ENCODE peak calls at places on chromosomes 6 and 20, in seven cellular contexts. Q is mammary epithelial cell; C is IMR-90; O is CD8-positive, alpha-beta memory T cell; D is cardiac muscle cell; T is CD8-positive, alpha-beta T cell; B is left ventricle myocardium inferior. M is an unnamed sample.
A peak's percentile ranks its signal among the peaks of the same experiment; 100 is the strongest.

GRCh38 chr20:58700823-58701222 is 8.2 kb downstream of the NPEPL1 start:
- DNase-seq in Q (no peak), C (no peak), O (no peak), D (no peak), T (no peak), B (peak; percentile 12), M (peak; percentile 65)

GRCh38 chr6:73343164-73343563 is 10.9 kb downstream of the DPPA5 start:
- DNase-seq in Q (no peak), C (no peak), O (no peak), D (no peak), T (no peak), B (no peak), M (no peak)

GRCh38 chr20:9590189-9590588 is 75.8 kb downstream of the LAMP5 start:
- DNase-seq in Q (no peak), C (peak; percentile 77), O (no peak), D (no peak), T (no peak), B (no peak), M (no peak)

GRCh38 chr20:1313236-1313964 is 15.5 kb downstream of the SDCBP2 start:
- DNase-seq in Q (peak; percentile 37), C (peak; percentile 71), O (peak; percentile 47), D (peak; percentile 83), T (peak; percentile 20), B (peak; percentile 75), M (peak; percentile 80)

GRCh38 chr6:16667509-16667908 is 93.8 kb downstream of the ATXN1 start:
- DNase-seq in Q (no peak), C (no peak), O (no peak), D (no peak), T (no peak), B (no peak), M (no peak)

GRCh38 chr6:19851273-19852089 is 14.3 kb downstream of the ID4 start:
- DNase-seq in Q (peak; percentile 46), C (peak; percentile 84), O (no peak), D (peak; percentile 81), T (no peak), B (no peak), M (no peak)

GRCh38 chr20:35478804-35479472 is 23.5 kb downstream of the CEP250 start:
- DNase-seq in Q (no peak), C (no peak), O (no peak), D (no peak), T (no peak), B (no peak), M (no peak)

GRCh38 chr6:159971341-159972178 is 2.7 kb downstream of the IGF2R start:
- DNase-seq in Q (no peak), C (no peak), O (no peak), D (no peak), T (no peak), B (no peak), M (no peak)

GRCh38 chr6:87698618-87699017 is 3.4 kb downstream of the AKIRIN2 start:
- DNase-seq in Q (no peak), C (peak; percentile 40), O (no peak), D (no peak), T (no peak), B (no peak), M (no peak)

GRCh38 chr20:41348430-41349172 is 8.0 kb downstream of the LPIN3 start:
- DNase-seq in Q (no peak), C (no peak), O (no peak), D (no peak), T (no peak), B (no peak), M (no peak)

GRCh38 chr20:9071976-9072726 is 3.3 kb downstream of the PLCB4 start:
- DNase-seq in Q (no peak), C (peak; percentile 43), O (no peak), D (no peak), T (no peak), B (no peak), M (no peak)

GRCh38 chr6:16973071-16973470 is 128.8 kb upstream of the STMND1 start:
- DNase-seq in Q (no peak), C (no peak), O (no peak), D (no peak), T (no peak), B (no peak), M (no peak)

GRCh38 chr6:96725276-96725675 is 112.0 kb downstream of the GPR63 start:
- DNase-seq in Q (no peak), C (no peak), O (no peak), D (no peak), T (no peak), B (no peak), M (no peak)

GRCh38 chr6:134398453-134398852 is 80.5 kb upstream of the SGK1 start:
- DNase-seq in Q (no peak), C (no peak), O (no peak), D (no peak), T (no peak), B (no peak), M (no peak)

GRCh38 chr20:62805365-62805710 is 703 bp downstream of the OGFR start:
- DNase-seq in Q (no peak), C (no peak), O (no peak), D (peak; percentile 57), T (no peak), B (no peak), M (no peak)

GRCh38 chr6:15365273-15365687 is 119.4 kb downstream of the JARID2 start:
- DNase-seq in Q (peak; percentile 84), C (peak; percentile 84), O (peak; percentile 21), D (peak; percentile 64), T (peak; percentile 13), B (peak; percentile 83), M (peak; percentile 89)

GRCh38 chr6:15363164-15363522 is 117.3 kb downstream of the JARID2 start:
- DNase-seq in Q (no peak), C (no peak), O (no peak), D (no peak), T (no peak), B (no peak), M (no peak)

GRCh38 chr6:15366003-15366535 is 120.2 kb downstream of the JARID2 start:
- DNase-seq in Q (peak; percentile 28), C (no peak), O (no peak), D (no peak), T (no peak), B (no peak), M (no peak)

GRCh38 chr6:15363523-15364400 is 117.9 kb downstream of the JARID2 start:
- DNase-seq in Q (no peak), C (no peak), O (no peak), D (no peak), T (no peak), B (no peak), M (no peak)

DNA sequence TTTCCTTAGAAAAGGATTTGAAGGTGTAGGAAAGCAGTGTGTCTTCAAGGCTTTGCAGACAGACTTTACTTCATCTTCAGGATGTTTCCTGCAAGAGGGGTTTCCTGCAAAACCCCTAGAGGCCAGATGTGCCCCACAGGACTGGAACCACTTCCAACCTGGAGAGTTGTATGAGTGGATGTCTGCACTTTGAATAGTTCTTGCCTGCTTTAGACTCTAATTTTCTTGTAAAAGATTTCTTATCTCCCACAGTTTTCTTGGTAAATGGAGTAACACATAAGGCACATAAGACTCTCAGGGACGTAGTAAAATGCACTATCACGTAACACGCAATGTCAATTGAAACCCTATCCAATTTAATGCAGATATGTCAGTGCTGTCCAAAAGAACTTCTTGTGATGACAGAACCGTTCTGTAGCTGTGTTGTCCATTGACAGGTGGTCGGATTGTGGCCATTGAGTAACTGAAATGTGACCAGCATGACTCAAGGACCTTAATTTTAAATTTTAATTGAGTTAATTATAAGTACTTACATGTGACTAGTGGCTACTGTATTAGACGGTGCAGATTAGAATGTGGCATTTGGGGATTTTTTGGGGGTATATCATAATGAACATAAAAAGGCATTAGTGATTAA is 118.7 kb downstream of the JARID2 start:
- DNase-seq in Q (no peak), C (no peak), O (no peak), D (no peak), T (no peak), B (no peak), M (no peak)
- H3K4me1 ChIP-seq in Q (peaks cover 19% of the 10 kb centered on the region), C (peaks cover 20% of the 10 kb centered on the region), O (peaks cover 61% of the 10 kb centered on the region), D (peaks cover 40% of the 10 kb centered on the region), T (peaks cover 45% of the 10 kb centered on the region), B (peaks cover 67% of the 10 kb centered on the region), M (peaks cover 9% of the 10 kb centered on the region)

DNA sequence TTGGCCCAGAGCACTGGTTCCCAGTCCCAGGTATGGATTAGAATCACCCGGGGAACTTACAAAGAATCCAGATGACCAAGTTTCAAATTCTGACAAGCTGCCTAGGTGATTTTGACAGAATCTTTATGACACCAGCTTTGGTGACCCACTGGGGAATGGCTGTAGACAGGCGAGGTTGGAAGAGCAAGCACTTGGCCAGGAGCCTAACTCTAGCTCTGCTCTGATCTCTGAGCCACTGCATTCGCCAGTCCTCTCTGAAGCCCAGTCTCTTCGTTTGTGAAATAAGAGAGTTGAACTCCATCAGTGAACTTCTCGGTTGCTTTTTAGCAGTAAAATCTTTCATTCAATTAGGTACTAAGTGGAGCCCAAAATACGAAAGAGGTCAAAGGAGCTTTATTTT is 161.2 kb downstream of the VEGFA start:
- DNase-seq in Q (no peak), C (no peak), O (no peak), D (no peak), T (no peak), B (peak; percentile 5), M (no peak)
- H3K4me1 ChIP-seq in Q (peaks cover 18% of the 10 kb centered on the region), C (peaks cover 30% of the 10 kb centered on the region), O (peaks cover 8% of the 10 kb centered on the region), D (peaks cover 33% of the 10 kb centered on the region), T (no peaks in the 10 kb centered on the region), B (no peaks in the 10 kb centered on the region), M (no peaks in the 10 kb centered on the region)

DNA sequence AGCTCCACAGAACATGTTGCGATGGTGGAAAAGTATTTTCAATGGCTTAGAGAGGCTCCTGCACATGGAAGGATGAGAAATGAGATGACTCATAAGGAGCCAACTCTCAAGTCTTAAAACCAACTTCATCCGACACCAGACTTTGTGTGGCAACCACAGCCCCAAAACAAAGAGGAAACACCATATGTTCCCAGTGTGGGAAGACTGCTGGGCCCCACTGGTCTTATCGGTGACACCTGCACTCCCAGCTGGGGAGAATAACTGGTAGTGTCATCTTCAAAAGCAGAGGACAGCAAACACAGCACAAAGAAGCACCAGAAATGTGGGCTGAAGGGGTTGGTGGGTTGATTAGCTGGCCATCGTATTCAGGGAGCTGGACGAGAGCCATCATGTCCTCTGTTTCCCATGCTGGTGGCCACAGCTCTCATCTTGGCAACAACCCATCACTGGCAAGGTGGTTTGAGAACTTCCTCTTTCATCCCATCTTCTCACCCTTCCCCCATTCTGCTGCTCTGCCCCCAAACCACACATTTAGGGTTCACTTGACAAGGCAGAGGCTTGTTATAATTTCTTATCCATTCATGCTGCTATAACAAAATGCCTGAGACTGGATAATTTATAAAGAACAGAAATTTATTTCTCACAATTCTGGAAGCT is 46.0 kb upstream of the TASP1 start:
- DNase-seq in Q (no peak), C (no peak), O (no peak), D (no peak), T (no peak), B (no peak), M (no peak)
- H3K4me1 ChIP-seq in Q (no peaks in the 10 kb centered on the region), C (no peaks in the 10 kb centered on the region), O (no peaks in the 10 kb centered on the region), D (no peaks in the 10 kb centered on the region), T (no peaks in the 10 kb centered on the region), B (no peaks in the 10 kb centered on the region), M (no peaks in the 10 kb centered on the region)

DNA sequence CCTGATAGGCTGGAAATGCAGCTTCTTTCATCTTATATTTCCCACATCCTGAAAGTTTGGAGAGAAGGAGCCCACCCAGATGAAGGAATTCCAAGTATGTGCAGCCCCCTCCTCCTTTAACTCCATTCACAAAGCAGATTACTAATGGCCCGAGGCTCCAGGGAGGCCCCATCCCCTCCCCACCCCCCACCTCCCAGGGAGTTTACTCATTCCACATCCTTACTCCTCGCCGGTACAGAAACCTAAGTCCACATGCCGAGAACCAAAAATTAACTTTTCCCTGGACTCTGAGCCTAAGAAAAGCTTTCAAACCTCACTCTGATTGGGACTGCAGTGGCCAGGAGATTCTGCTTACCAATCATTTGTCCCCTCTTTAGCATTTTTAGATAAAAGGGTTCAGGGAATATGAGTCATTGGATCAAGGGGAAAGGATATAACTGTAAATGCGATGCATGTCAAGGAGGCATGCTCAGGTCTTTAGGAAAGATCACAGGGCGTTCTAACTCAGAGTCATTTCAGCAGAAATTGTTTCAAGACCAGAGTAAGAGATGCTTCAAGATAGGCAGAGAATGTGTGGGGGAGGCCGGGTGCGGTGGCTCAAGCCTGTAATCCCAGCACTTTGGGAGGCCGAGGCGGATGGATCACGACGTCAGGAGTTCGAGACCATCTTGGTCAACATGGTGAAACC is 31.9 kb upstream of the PIM1 start:
- DNase-seq in Q (no peak), C (peak; percentile 83), O (no peak), D (no peak), T (no peak), B (no peak), M (no peak)
- H3K4me1 ChIP-seq in Q (peaks cover 44% of the 10 kb centered on the region), C (peaks cover 49% of the 10 kb centered on the region), O (peaks cover 21% of the 10 kb centered on the region), D (peaks cover 49% of the 10 kb centered on the region), T (peaks cover 6% of the 10 kb centered on the region), B (peaks cover 31% of the 10 kb centered on the region), M (peaks cover 4% of the 10 kb centered on the region)

M was measured in right cardiac atrium.